ENCODE peak calls at places on chromosomes 11 and 22, in eight cellular contexts. R, Y, Z, V, F, I, O and J are unnamed samples.

GRCh38 chr11:72818971-72819370 is 4.8 kb downstream of the ATG16L2 start:
- DNase-seq in R (no peak), Y (no peak), Z (no peak), V (no peak), F (no peak), I (no peak), O (no peak), J (no peak)

GRCh38 chr22:49935561-49935960 is 17.1 kb downstream of the CRELD2 start:
- DNase-seq in R (no peak), Y (no peak), Z (no peak), V (no peak), F (no peak), I (no peak), O (no peak), J (no peak)

GRCh38 chr11:68518191-68518590 is 57.6 kb downstream of the PPP6R3 start:
- DNase-seq in R (no peak), Y (no peak), Z (no peak), V (no peak), F (no peak), I (no peak), O (no peak), J (no peak)

GRCh38 chr22:27625769-27626674 is 175.5 kb downstream of the MN1 start:
- DNase-seq in R (no peak), Y (peak; percentile 19), Z (no peak), V (no peak), F (peak; percentile 19), I (no peak), O (no peak), J (no peak)

GRCh38 chr11:15654397-15654915 is 539.7 kb downstream of the INSC start:
- DNase-seq in R (no peak), Y (no peak), Z (no peak), V (peak; percentile 38), F (no peak), I (no peak), O (no peak), J (no peak)

GRCh38 chr11:100785148-100785983 is 98.3 kb downstream of the ARHGAP42 start:
- DNase-seq in R (no peak), Y (no peak), Z (peak; percentile 44), V (no peak), F (no peak), I (no peak), O (peak; percentile 12), J (no peak)

GRCh38 chr11:2120359-2121100 is 18.7 kb downstream of the IGF2 start:
- DNase-seq in R (no peak), Y (peak; percentile 67), Z (no peak), V (no peak), F (no peak), I (peak; percentile 79), O (no peak), J (no peak)

GRCh38 chr11:47215366-47215925 is 672 bp downstream of the DDB2 start:
- DNase-seq in R (no peak), Y (no peak), Z (no peak), V (no peak), F (no peak), I (no peak), O (no peak), J (no peak)

GRCh38 chr11:125256471-125257010 is 92.0 kb downstream of the PKNOX2 start:
- DNase-seq in R (no peak), Y (no peak), Z (no peak), V (no peak), F (no peak), I (no peak), O (no peak), J (no peak)

GRCh38 chr11:67213251-67213650 is 53.0 kb upstream of the GRK2 start:
- DNase-seq in R (no peak), Y (no peak), Z (no peak), V (no peak), F (no peak), I (no peak), O (no peak), J (no peak)

GRCh38 chr11:118437736-118438125 is 1.4 kb downstream of the KMT2A start:
- DNase-seq in R (peak; percentile 47), Y (peak; percentile 89), Z (peak; percentile 40), V (no peak), F (no peak), I (peak; percentile 77), O (no peak), J (no peak)

GRCh38 chr11:118438314-118438931 is 2.1 kb downstream of the KMT2A start:
- DNase-seq in R (peak; percentile 55), Y (peak; percentile 83), Z (peak; percentile 50), V (peak; percentile 13), F (peak; percentile 80), I (peak; percentile 92), O (peak; percentile 59), J (no peak)

GRCh38 chr22:46377566-46378498 is 42.3 kb downstream of the TRMU start:
- DNase-seq in R (no peak), Y (no peak), Z (peak; percentile 85), V (no peak), F (peak; percentile 37), I (peak; percentile 38), O (peak; percentile 82), J (no peak)

GRCh38 chr22:37273126-37273845 is 9.0 kb upstream of the CYTH4 start:
- DNase-seq in R (no peak), Y (peak; percentile 57), Z (no peak), V (no peak), F (peak; percentile 55), I (peak; percentile 65), O (peak; percentile 29), J (no peak)

GRCh38 chr11:8335683-8336082 is 72.0 kb upstream of the LMO1 start:
- DNase-seq in R (no peak), Y (no peak), Z (no peak), V (no peak), F (no peak), I (peak; percentile 29), O (no peak), J (no peak)

GRCh38 chr11:62732830-62733229 is 4.5 kb downstream of the TTC9C start:
- DNase-seq in R (no peak), Y (no peak), Z (no peak), V (no peak), F (peak; percentile 54), I (peak; percentile 32), O (no peak), J (no peak)

GRCh38 chr11:79441159-79441875 is 487 bp upstream of the TENM4 start:
- DNase-seq in R (peak; percentile 40), Y (no peak), Z (no peak), V (no peak), F (no peak), I (no peak), O (no peak), J (no peak)

GRCh38 chr11:10561947-10562346 is 6.5 kb downstream of the LYVE1 start:
- DNase-seq in R (no peak), Y (no peak), Z (no peak), V (no peak), F (no peak), I (no peak), O (no peak), J (no peak)

GRCh38 chr11:76035020-76035419 is 171.3 kb downstream of the WNT11 start:
- DNase-seq in R (no peak), Y (no peak), Z (no peak), V (no peak), F (no peak), I (peak; percentile 40), O (no peak), J (no peak)

GRCh38 chr11:112881461-112881860 is 79.8 kb upstream of the NCAM1 start:
- DNase-seq in R (peak; percentile 58), Y (peak; percentile 99), Z (no peak), V (peak; percentile 83), F (no peak), I (no peak), O (peak; percentile 58), J (peak; percentile 80)

GRCh38 chr11:126415669-126416420 is 60.4 kb downstream of the ST3GAL4 start:
- DNase-seq in R (no peak), Y (no peak), Z (peak; percentile 70), V (no peak), F (no peak), I (no peak), O (no peak), J (no peak)

GRCh38 chr22:33163815-33164214 is 105.6 kb upstream of the SYN3 start:
- DNase-seq in R (no peak), Y (no peak), Z (no peak), V (peak; percentile 28), F (no peak), I (no peak), O (no peak), J (no peak)

GRCh38 chr11:95153857-95154246 is 64.2 kb downstream of the ENDOD1 start:
- DNase-seq in R (no peak), Y (no peak), Z (no peak), V (no peak), F (no peak), I (no peak), O (no peak), J (no peak)

GRCh38 chr11:76512851-76513653 is 68.2 kb downstream of the EMSY start:
- DNase-seq in R (no peak), Y (no peak), Z (no peak), V (peak; percentile 2), F (no peak), I (peak; percentile 78), O (no peak), J (no peak)

GRCh38 chr22:50621491-50621880 is 6.5 kb downstream of the ARSA start:
- DNase-seq in R (no peak), Y (no peak), Z (no peak), V (no peak), F (no peak), I (no peak), O (no peak), J (no peak)

GRCh38 chr22:17191163-17191562 is 28.1 kb downstream of the ADA2 start:
- DNase-seq in R (no peak), Y (no peak), Z (no peak), V (no peak), F (peak; percentile 32), I (peak; percentile 40), O (no peak), J (no peak)

GRCh38 chr11:6609502-6610015 is 2.5 kb downstream of the TAF10 start:
- DNase-seq in R (peak; percentile 28), Y (no peak), Z (no peak), V (no peak), F (no peak), I (no peak), O (no peak), J (no peak)

GRCh38 chr11:77813256-77813655 is 7.3 kb downstream of the RSF1 start:
- DNase-seq in R (no peak), Y (no peak), Z (no peak), V (no peak), F (no peak), I (no peak), O (no peak), J (no peak)

GRCh38 chr11:96782632-96783031 is 392.8 kb downstream of the JRKL start:
- DNase-seq in R (no peak), Y (no peak), Z (no peak), V (no peak), F (no peak), I (no peak), O (no peak), J (no peak)

GRCh38 chr11:130801287-130802146 is 114.8 kb downstream of the SNX19 start:
- DNase-seq in R (no peak), Y (no peak), Z (no peak), V (no peak), F (no peak), I (peak; percentile 43), O (no peak), J (no peak)

GRCh38 chr11:33259869-33260268 is 2.7 kb downstream of the HIPK3 start:
- DNase-seq in R (no peak), Y (no peak), Z (no peak), V (no peak), F (no peak), I (peak; percentile 39), O (no peak), J (no peak)

GRCh38 chr11:96082002-96082899 is 158.3 kb upstream of the MTMR2 start:
- DNase-seq in R (no peak), Y (no peak), Z (no peak), V (no peak), F (peak; percentile 7), I (no peak), O (no peak), J (no peak)

GRCh38 chr22:18954333-18954732 is 18.2 kb upstream of the PRODH start:
- DNase-seq in R (peak; percentile 86), Y (peak; percentile 94), Z (peak; percentile 61), V (peak; percentile 8), F (peak; percentile 53), I (peak; percentile 83), O (peak; percentile 57), J (no peak)